ENCODE peak calls at places on chromosomes 13 and 19, in ten cellular contexts. One of them, this sample, is unnamed.
A peak's percentile ranks its signal among the peaks of the same experiment; 100 is the strongest.

GRCh38 chr13:34867590-34867989 is 74.5 kb upstream of the NBEA start:
- DNase-seq in KG1: no peak
- DNase-seq in non-pigmented ciliary epithelial cell: peak; percentile 20
- DNase-seq in HT-29: no peak
- DNase-seq in SHP77 treated with DMSO at 0.1 percent for 48 hours: no peak
- DNase-seq in CD8-positive, alpha-beta T cell: no peak
- DNase-seq in left kidney: no peak
- DNase-seq in stromal cell of bone marrow: no peak
- DNase-seq in stimulated activated CD4-positive, alpha-beta T cell treated with anti-CD3 and anti-CD28 coated beads, Interleukin-1b, Interleukin-23, amount 100 ng/mL, for 4 hours: no peak
- DNase-seq in HEK293T: no peak
- DNase-seq in this sample: no peak

GRCh38 chr13:94710881-94711560 is 1.3 kb downstream of the SOX21 start:
- DNase-seq in HEK293T: peak; percentile 89
- DNase-seq in non-pigmented ciliary epithelial cell: no peak
- DNase-seq in stromal cell of bone marrow: no peak
- DNase-seq in HT-29: no peak
- DNase-seq in CD8-positive, alpha-beta T cell: no peak
- DNase-seq in stimulated activated CD4-positive, alpha-beta T cell treated with anti-CD3 and anti-CD28 coated beads, Interleukin-1b, Interleukin-23, amount 100 ng/mL, for 4 hours: no peak
- DNase-seq in SHP77 treated with DMSO at 0.1 percent for 48 hours: peak; percentile 87
- DNase-seq in KG1: no peak
- DNase-seq in left kidney: peak; percentile 31
- DNase-seq in this sample: no peak

GRCh38 chr19:2982983-2983350 is 5.6 kb downstream of the TLE6 start:
- DNase-seq in stromal cell of bone marrow: peak; percentile 73
- DNase-seq in left kidney: peak; percentile 75
- DNase-seq in HEK293T: no peak
- DNase-seq in non-pigmented ciliary epithelial cell: no peak
- DNase-seq in HT-29: no peak
- DNase-seq in SHP77 treated with DMSO at 0.1 percent for 48 hours: peak; percentile 55
- DNase-seq in KG1: no peak
- DNase-seq in CD8-positive, alpha-beta T cell: no peak
- DNase-seq in stimulated activated CD4-positive, alpha-beta T cell treated with anti-CD3 and anti-CD28 coated beads, Interleukin-1b, Interleukin-23, amount 100 ng/mL, for 4 hours: no peak
- DNase-seq in this sample: no peak

GRCh38 chr19:15787611-15788155 is at the start of gene OR10H5:
- DNase-seq in left kidney: no peak
- DNase-seq in stromal cell of bone marrow: no peak
- DNase-seq in non-pigmented ciliary epithelial cell: no peak
- DNase-seq in stimulated activated CD4-positive, alpha-beta T cell treated with anti-CD3 and anti-CD28 coated beads, Interleukin-1b, Interleukin-23, amount 100 ng/mL, for 4 hours: no peak
- DNase-seq in HEK293T: no peak
- DNase-seq in HT-29: no peak
- DNase-seq in KG1: no peak
- DNase-seq in CD8-positive, alpha-beta T cell: no peak
- DNase-seq in SHP77 treated with DMSO at 0.1 percent for 48 hours: no peak
- DNase-seq in this sample: no peak

GRCh38 chr13:35293579-35293978 is 182.9 kb downstream of the MAB21L1 start:
- DNase-seq in left kidney: no peak
- DNase-seq in CD8-positive, alpha-beta T cell: no peak
- DNase-seq in non-pigmented ciliary epithelial cell: no peak
- DNase-seq in SHP77 treated with DMSO at 0.1 percent for 48 hours: no peak
- DNase-seq in KG1: no peak
- DNase-seq in stimulated activated CD4-positive, alpha-beta T cell treated with anti-CD3 and anti-CD28 coated beads, Interleukin-1b, Interleukin-23, amount 100 ng/mL, for 4 hours: no peak
- DNase-seq in stromal cell of bone marrow: no peak
- DNase-seq in HEK293T: no peak
- DNase-seq in HT-29: no peak
- DNase-seq in this sample: no peak

GRCh38 chr13:113816248-113816924 is 47.5 kb downstream of the GAS6 start:
- DNase-seq in SHP77 treated with DMSO at 0.1 percent for 48 hours: no peak
- DNase-seq in KG1: no peak
- DNase-seq in CD8-positive, alpha-beta T cell: no peak
- DNase-seq in HT-29: no peak
- DNase-seq in left kidney: no peak
- DNase-seq in HEK293T: no peak
- DNase-seq in non-pigmented ciliary epithelial cell: no peak
- DNase-seq in stromal cell of bone marrow: no peak
- DNase-seq in stimulated activated CD4-positive, alpha-beta T cell treated with anti-CD3 and anti-CD28 coated beads, Interleukin-1b, Interleukin-23, amount 100 ng/mL, for 4 hours: no peak
- DNase-seq in this sample: no peak

GRCh38 chr19:4878491-4878968 is 11.1 kb upstream of the PLIN3 start:
- DNase-seq in non-pigmented ciliary epithelial cell: no peak
- DNase-seq in SHP77 treated with DMSO at 0.1 percent for 48 hours: no peak
- DNase-seq in HEK293T: no peak
- DNase-seq in HT-29: no peak
- DNase-seq in stimulated activated CD4-positive, alpha-beta T cell treated with anti-CD3 and anti-CD28 coated beads, Interleukin-1b, Interleukin-23, amount 100 ng/mL, for 4 hours: no peak
- DNase-seq in stromal cell of bone marrow: no peak
- DNase-seq in left kidney: peak; percentile 73
- DNase-seq in CD8-positive, alpha-beta T cell: no peak
- DNase-seq in KG1: no peak
- DNase-seq in this sample: no peak

GRCh38 chr13:89375839-89376238 is 1704.7 kb downstream of the SLITRK5 start:
- DNase-seq in SHP77 treated with DMSO at 0.1 percent for 48 hours: peak; percentile 15
- DNase-seq in HEK293T: no peak
- DNase-seq in HT-29: peak; percentile 15
- DNase-seq in non-pigmented ciliary epithelial cell: peak; percentile 11
- DNase-seq in CD8-positive, alpha-beta T cell: no peak
- DNase-seq in stimulated activated CD4-positive, alpha-beta T cell treated with anti-CD3 and anti-CD28 coated beads, Interleukin-1b, Interleukin-23, amount 100 ng/mL, for 4 hours: no peak
- DNase-seq in left kidney: peak; percentile 48
- DNase-seq in KG1: no peak
- DNase-seq in stromal cell of bone marrow: peak; percentile 25
- DNase-seq in this sample: peak; percentile 5

GRCh38 chr13:99288069-99288468 is 19.1 kb downstream of the GPR183 start:
- DNase-seq in HEK293T: no peak
- DNase-seq in SHP77 treated with DMSO at 0.1 percent for 48 hours: no peak
- DNase-seq in stimulated activated CD4-positive, alpha-beta T cell treated with anti-CD3 and anti-CD28 coated beads, Interleukin-1b, Interleukin-23, amount 100 ng/mL, for 4 hours: no peak
- DNase-seq in KG1: peak; percentile 23
- DNase-seq in left kidney: no peak
- DNase-seq in stromal cell of bone marrow: no peak
- DNase-seq in non-pigmented ciliary epithelial cell: no peak
- DNase-seq in CD8-positive, alpha-beta T cell: no peak
- DNase-seq in HT-29: no peak
- DNase-seq in this sample: no peak

GRCh38 chr13:52010890-52011689 is at the start of gene ATP7B:
- DNase-seq in stromal cell of bone marrow: no peak
- DNase-seq in left kidney: peak; percentile 73
- DNase-seq in SHP77 treated with DMSO at 0.1 percent for 48 hours: no peak
- DNase-seq in HT-29: no peak
- DNase-seq in KG1: no peak
- DNase-seq in stimulated activated CD4-positive, alpha-beta T cell treated with anti-CD3 and anti-CD28 coated beads, Interleukin-1b, Interleukin-23, amount 100 ng/mL, for 4 hours: no peak
- DNase-seq in HEK293T: peak; percentile 33
- DNase-seq in non-pigmented ciliary epithelial cell: no peak
- DNase-seq in CD8-positive, alpha-beta T cell: peak; percentile 3
- DNase-seq in this sample: peak; percentile 31

GRCh38 chr13:60645552-60646138 is 248.6 kb downstream of the TDRD3 start:
- DNase-seq in non-pigmented ciliary epithelial cell: no peak
- DNase-seq in SHP77 treated with DMSO at 0.1 percent for 48 hours: no peak
- DNase-seq in HEK293T: no peak
- DNase-seq in stromal cell of bone marrow: no peak
- DNase-seq in CD8-positive, alpha-beta T cell: no peak
- DNase-seq in KG1: no peak
- DNase-seq in stimulated activated CD4-positive, alpha-beta T cell treated with anti-CD3 and anti-CD28 coated beads, Interleukin-1b, Interleukin-23, amount 100 ng/mL, for 4 hours: no peak
- DNase-seq in HT-29: no peak
- DNase-seq in left kidney: no peak
- DNase-seq in this sample: no peak

GRCh38 chr19:18762125-18763023 is 28.7 kb downstream of the COMP start:
- DNase-seq in stimulated activated CD4-positive, alpha-beta T cell treated with anti-CD3 and anti-CD28 coated beads, Interleukin-1b, Interleukin-23, amount 100 ng/mL, for 4 hours: no peak
- DNase-seq in left kidney: peak; percentile 72
- DNase-seq in stromal cell of bone marrow: no peak
- DNase-seq in HEK293T: no peak
- DNase-seq in non-pigmented ciliary epithelial cell: no peak
- DNase-seq in HT-29: peak; percentile 91
- DNase-seq in SHP77 treated with DMSO at 0.1 percent for 48 hours: peak; percentile 81
- DNase-seq in KG1: no peak
- DNase-seq in CD8-positive, alpha-beta T cell: no peak
- DNase-seq in this sample: peak; percentile 97

GRCh38 chr13:27131202-27131623 is 40.4 kb downstream of the USP12 start:
- DNase-seq in stromal cell of bone marrow: no peak
- DNase-seq in KG1: no peak
- DNase-seq in CD8-positive, alpha-beta T cell: peak; percentile 42
- DNase-seq in HEK293T: no peak
- DNase-seq in HT-29: peak; percentile 77
- DNase-seq in SHP77 treated with DMSO at 0.1 percent for 48 hours: no peak
- DNase-seq in non-pigmented ciliary epithelial cell: no peak
- DNase-seq in left kidney: no peak
- DNase-seq in stimulated activated CD4-positive, alpha-beta T cell treated with anti-CD3 and anti-CD28 coated beads, Interleukin-1b, Interleukin-23, amount 100 ng/mL, for 4 hours: peak; percentile 65
- DNase-seq in this sample: no peak

GRCh38 chr13:70424428-70424827 is 316.2 kb upstream of the KLHL1 start:
- DNase-seq in stromal cell of bone marrow: no peak
- DNase-seq in SHP77 treated with DMSO at 0.1 percent for 48 hours: no peak
- DNase-seq in HT-29: no peak
- DNase-seq in non-pigmented ciliary epithelial cell: no peak
- DNase-seq in HEK293T: no peak
- DNase-seq in CD8-positive, alpha-beta T cell: no peak
- DNase-seq in KG1: no peak
- DNase-seq in stimulated activated CD4-positive, alpha-beta T cell treated with anti-CD3 and anti-CD28 coated beads, Interleukin-1b, Interleukin-23, amount 100 ng/mL, for 4 hours: no peak
- DNase-seq in left kidney: no peak
- DNase-seq in this sample: no peak

GRCh38 chr13:71979616-71980015 is 112.6 kb upstream of the DACH1 start:
- DNase-seq in non-pigmented ciliary epithelial cell: no peak
- DNase-seq in stimulated activated CD4-positive, alpha-beta T cell treated with anti-CD3 and anti-CD28 coated beads, Interleukin-1b, Interleukin-23, amount 100 ng/mL, for 4 hours: no peak
- DNase-seq in stromal cell of bone marrow: no peak
- DNase-seq in SHP77 treated with DMSO at 0.1 percent for 48 hours: peak; percentile 19
- DNase-seq in KG1: no peak
- DNase-seq in CD8-positive, alpha-beta T cell: no peak
- DNase-seq in left kidney: peak; percentile 53
- DNase-seq in HEK293T: peak; percentile 55
- DNase-seq in HT-29: peak; percentile 20
- DNase-seq in this sample: no peak

GRCh38 chr13:25217023-25217909 is 45.2 kb upstream of the AMER2 start:
- DNase-seq in HEK293T: no peak
- DNase-seq in SHP77 treated with DMSO at 0.1 percent for 48 hours: no peak
- DNase-seq in left kidney: peak; percentile 70
- DNase-seq in KG1: no peak
- DNase-seq in stromal cell of bone marrow: peak; percentile 9
- DNase-seq in non-pigmented ciliary epithelial cell: no peak
- DNase-seq in stimulated activated CD4-positive, alpha-beta T cell treated with anti-CD3 and anti-CD28 coated beads, Interleukin-1b, Interleukin-23, amount 100 ng/mL, for 4 hours: no peak
- DNase-seq in HT-29: no peak
- DNase-seq in CD8-positive, alpha-beta T cell: no peak
- DNase-seq in this sample: no peak

GRCh38 chr13:40155176-40155575 is 499.7 kb downstream of the COG6 start:
- DNase-seq in KG1: no peak
- DNase-seq in HT-29: no peak
- DNase-seq in HEK293T: no peak
- DNase-seq in left kidney: no peak
- DNase-seq in stromal cell of bone marrow: no peak
- DNase-seq in non-pigmented ciliary epithelial cell: no peak
- DNase-seq in CD8-positive, alpha-beta T cell: no peak
- DNase-seq in SHP77 treated with DMSO at 0.1 percent for 48 hours: no peak
- DNase-seq in stimulated activated CD4-positive, alpha-beta T cell treated with anti-CD3 and anti-CD28 coated beads, Interleukin-1b, Interleukin-23, amount 100 ng/mL, for 4 hours: no peak
- DNase-seq in this sample: no peak

GRCh38 chr19:51440846-51441409 is 17.3 kb downstream of the SIGLEC8 start:
- DNase-seq in SHP77 treated with DMSO at 0.1 percent for 48 hours: no peak
- DNase-seq in left kidney: no peak
- DNase-seq in stimulated activated CD4-positive, alpha-beta T cell treated with anti-CD3 and anti-CD28 coated beads, Interleukin-1b, Interleukin-23, amount 100 ng/mL, for 4 hours: peak; percentile 45
- DNase-seq in stromal cell of bone marrow: no peak
- DNase-seq in non-pigmented ciliary epithelial cell: no peak
- DNase-seq in KG1: no peak
- DNase-seq in HT-29: no peak
- DNase-seq in CD8-positive, alpha-beta T cell: peak; percentile 18
- DNase-seq in HEK293T: no peak
- DNase-seq in this sample: no peak

GRCh38 chr13:43573361-43573740 is 213.4 kb downstream of the ENOX1 start:
- DNase-seq in left kidney: peak; percentile 51
- DNase-seq in CD8-positive, alpha-beta T cell: no peak
- DNase-seq in HT-29: no peak
- DNase-seq in SHP77 treated with DMSO at 0.1 percent for 48 hours: no peak
- DNase-seq in HEK293T: no peak
- DNase-seq in KG1: no peak
- DNase-seq in stromal cell of bone marrow: no peak
- DNase-seq in stimulated activated CD4-positive, alpha-beta T cell treated with anti-CD3 and anti-CD28 coated beads, Interleukin-1b, Interleukin-23, amount 100 ng/mL, for 4 hours: no peak
- DNase-seq in non-pigmented ciliary epithelial cell: no peak
- DNase-seq in this sample: no peak

GRCh38 chr13:20301391-20302071 is 69.4 kb upstream of the GJB6 start:
- DNase-seq in stromal cell of bone marrow: no peak
- DNase-seq in non-pigmented ciliary epithelial cell: no peak
- DNase-seq in KG1: no peak
- DNase-seq in SHP77 treated with DMSO at 0.1 percent for 48 hours: no peak
- DNase-seq in CD8-positive, alpha-beta T cell: no peak
- DNase-seq in stimulated activated CD4-positive, alpha-beta T cell treated with anti-CD3 and anti-CD28 coated beads, Interleukin-1b, Interleukin-23, amount 100 ng/mL, for 4 hours: no peak
- DNase-seq in HT-29: no peak
- DNase-seq in HEK293T: no peak
- DNase-seq in left kidney: peak; percentile 76
- DNase-seq in this sample: no peak

GRCh38 chr13:113548171-113548641 is 36.3 kb upstream of the TFDP1 start:
- DNase-seq in stromal cell of bone marrow: no peak
- DNase-seq in CD8-positive, alpha-beta T cell: no peak
- DNase-seq in non-pigmented ciliary epithelial cell: no peak
- DNase-seq in SHP77 treated with DMSO at 0.1 percent for 48 hours: no peak
- DNase-seq in stimulated activated CD4-positive, alpha-beta T cell treated with anti-CD3 and anti-CD28 coated beads, Interleukin-1b, Interleukin-23, amount 100 ng/mL, for 4 hours: no peak
- DNase-seq in HT-29: no peak
- DNase-seq in left kidney: peak; percentile 54
- DNase-seq in HEK293T: no peak
- DNase-seq in KG1: no peak
- DNase-seq in this sample: peak; percentile 87

GRCh38 chr19:43768273-43769050 is 12.3 kb downstream of the KCNN4 start:
- DNase-seq in HT-29: no peak
- DNase-seq in stimulated activated CD4-positive, alpha-beta T cell treated with anti-CD3 and anti-CD28 coated beads, Interleukin-1b, Interleukin-23, amount 100 ng/mL, for 4 hours: no peak
- DNase-seq in SHP77 treated with DMSO at 0.1 percent for 48 hours: no peak
- DNase-seq in stromal cell of bone marrow: no peak
- DNase-seq in non-pigmented ciliary epithelial cell: no peak
- DNase-seq in HEK293T: no peak
- DNase-seq in left kidney: no peak
- DNase-seq in KG1: no peak
- DNase-seq in CD8-positive, alpha-beta T cell: no peak
- DNase-seq in this sample: no peak

GRCh38 chr13:33349314-33349995 is 63.9 kb upstream of the STARD13 start:
- DNase-seq in non-pigmented ciliary epithelial cell: no peak
- DNase-seq in stimulated activated CD4-positive, alpha-beta T cell treated with anti-CD3 and anti-CD28 coated beads, Interleukin-1b, Interleukin-23, amount 100 ng/mL, for 4 hours: no peak
- DNase-seq in HEK293T: peak; percentile 34
- DNase-seq in CD8-positive, alpha-beta T cell: no peak
- DNase-seq in left kidney: peak; percentile 23
- DNase-seq in SHP77 treated with DMSO at 0.1 percent for 48 hours: no peak
- DNase-seq in KG1: no peak
- DNase-seq in HT-29: no peak
- DNase-seq in stromal cell of bone marrow: no peak
- DNase-seq in this sample: no peak

GRCh38 chr13:45627656-45628055 is 12.1 kb upstream of the ERICH6B start:
- DNase-seq in stimulated activated CD4-positive, alpha-beta T cell treated with anti-CD3 and anti-CD28 coated beads, Interleukin-1b, Interleukin-23, amount 100 ng/mL, for 4 hours: no peak
- DNase-seq in HEK293T: no peak
- DNase-seq in stromal cell of bone marrow: no peak
- DNase-seq in left kidney: no peak
- DNase-seq in SHP77 treated with DMSO at 0.1 percent for 48 hours: no peak
- DNase-seq in non-pigmented ciliary epithelial cell: no peak
- DNase-seq in KG1: no peak
- DNase-seq in CD8-positive, alpha-beta T cell: no peak
- DNase-seq in HT-29: no peak
- DNase-seq in this sample: no peak

GRCh38 chr13:26965976-26966375 is 205.4 kb upstream of the GPR12 start:
- DNase-seq in HT-29: no peak
- DNase-seq in left kidney: peak; percentile 58
- DNase-seq in stromal cell of bone marrow: peak; percentile 6
- DNase-seq in SHP77 treated with DMSO at 0.1 percent for 48 hours: peak; percentile 73
- DNase-seq in KG1: no peak
- DNase-seq in HEK293T: no peak
- DNase-seq in CD8-positive, alpha-beta T cell: no peak
- DNase-seq in non-pigmented ciliary epithelial cell: no peak
- DNase-seq in stimulated activated CD4-positive, alpha-beta T cell treated with anti-CD3 and anti-CD28 coated beads, Interleukin-1b, Interleukin-23, amount 100 ng/mL, for 4 hours: no peak
- DNase-seq in this sample: no peak

GRCh38 chr19:10114651-10115391 is 3.3 kb downstream of the P2RY11 start:
- DNase-seq in stimulated activated CD4-positive, alpha-beta T cell treated with anti-CD3 and anti-CD28 coated beads, Interleukin-1b, Interleukin-23, amount 100 ng/mL, for 4 hours: no peak
- DNase-seq in SHP77 treated with DMSO at 0.1 percent for 48 hours: no peak
- DNase-seq in left kidney: no peak
- DNase-seq in HEK293T: no peak
- DNase-seq in stromal cell of bone marrow: no peak
- DNase-seq in CD8-positive, alpha-beta T cell: no peak
- DNase-seq in HT-29: no peak
- DNase-seq in KG1: no peak
- DNase-seq in non-pigmented ciliary epithelial cell: no peak
- DNase-seq in this sample: no peak

GRCh38 chr13:70189981-70190380 is 81.7 kb upstream of the KLHL1 start:
- DNase-seq in HT-29: no peak
- DNase-seq in non-pigmented ciliary epithelial cell: no peak
- DNase-seq in left kidney: no peak
- DNase-seq in stromal cell of bone marrow: no peak
- DNase-seq in HEK293T: no peak
- DNase-seq in CD8-positive, alpha-beta T cell: no peak
- DNase-seq in SHP77 treated with DMSO at 0.1 percent for 48 hours: no peak
- DNase-seq in KG1: no peak
- DNase-seq in stimulated activated CD4-positive, alpha-beta T cell treated with anti-CD3 and anti-CD28 coated beads, Interleukin-1b, Interleukin-23, amount 100 ng/mL, for 4 hours: no peak
- DNase-seq in this sample: no peak